ENCODE peak calls at places on chromosomes 16 and 17, in seven cellular contexts. One of them, this sample, is unnamed.

GRCh38 chr16:82152641-82153094 is 17.4 kb downstream of the MPHOSPH6 start:
- DNase-seq in uterus: peak
- DNase-seq in naive thymus-derived CD4-positive, alpha-beta T cell: no peak
- DNase-seq in RWPE2: no peak
- DNase-seq in IMR-90: peak
- DNase-seq in CD8-positive, alpha-beta T cell: no peak
- DNase-seq in mesendoderm: peak
- DNase-seq in this sample: no peak

GRCh38 chr16:66551788-66552287 is 538 bp upstream of the CKLF start:
- DNase-seq in uterus: no peak
- DNase-seq in naive thymus-derived CD4-positive, alpha-beta T cell: no peak
- DNase-seq in RWPE2: no peak
- DNase-seq in IMR-90: no peak
- DNase-seq in CD8-positive, alpha-beta T cell: no peak
- DNase-seq in mesendoderm: no peak
- DNase-seq in this sample: peak

GRCh38 chr16:86512860-86513470 is 2.6 kb downstream of the FOXF1 start:
- DNase-seq in uterus: no peak
- DNase-seq in naive thymus-derived CD4-positive, alpha-beta T cell: no peak
- DNase-seq in RWPE2: peak
- DNase-seq in IMR-90: peak
- DNase-seq in CD8-positive, alpha-beta T cell: no peak
- DNase-seq in mesendoderm: peak
- DNase-seq in this sample: no peak

GRCh38 chr16:67965668-67966548 is 2.5 kb downstream of the SLC12A4 start:
- DNase-seq in uterus: no peak
- DNase-seq in naive thymus-derived CD4-positive, alpha-beta T cell: no peak
- DNase-seq in RWPE2: no peak
- DNase-seq in IMR-90: no peak
- DNase-seq in CD8-positive, alpha-beta T cell: no peak
- DNase-seq in mesendoderm: no peak
- DNase-seq in this sample: no peak

GRCh38 chr16:87697256-87697655 is 68.5 kb downstream of the KLHDC4 start:
- DNase-seq in uterus: no peak
- DNase-seq in naive thymus-derived CD4-positive, alpha-beta T cell: no peak
- DNase-seq in RWPE2: no peak
- DNase-seq in IMR-90: no peak
- DNase-seq in CD8-positive, alpha-beta T cell: no peak
- DNase-seq in mesendoderm: no peak
- DNase-seq in this sample: no peak

GRCh38 chr16:9262941-9263340 is 171.5 kb downstream of the HAPSTR1 start:
- DNase-seq in uterus: no peak
- DNase-seq in naive thymus-derived CD4-positive, alpha-beta T cell: no peak
- DNase-seq in RWPE2: no peak
- DNase-seq in IMR-90: no peak
- DNase-seq in CD8-positive, alpha-beta T cell: no peak
- DNase-seq in mesendoderm: no peak
- DNase-seq in this sample: no peak

GRCh38 chr17:45338023-45338781 is 21.4 kb upstream of the MAP3K14 start:
- DNase-seq in uterus: peak
- DNase-seq in naive thymus-derived CD4-positive, alpha-beta T cell: no peak
- DNase-seq in RWPE2: no peak
- DNase-seq in IMR-90: no peak
- DNase-seq in CD8-positive, alpha-beta T cell: no peak
- DNase-seq in mesendoderm: no peak
- DNase-seq in this sample: no peak

GRCh38 chr16:3490911-3491629 is 4.2 kb downstream of the C16orf90 start:
- DNase-seq in uterus: no peak
- DNase-seq in naive thymus-derived CD4-positive, alpha-beta T cell: no peak
- DNase-seq in RWPE2: peak
- DNase-seq in IMR-90: no peak
- DNase-seq in CD8-positive, alpha-beta T cell: no peak
- DNase-seq in mesendoderm: no peak
- DNase-seq in this sample: peak

GRCh38 chr17:44734272-44734671 is 24.5 kb upstream of the ADAM11 start:
- DNase-seq in uterus: no peak
- DNase-seq in naive thymus-derived CD4-positive, alpha-beta T cell: no peak
- DNase-seq in RWPE2: no peak
- DNase-seq in IMR-90: no peak
- DNase-seq in CD8-positive, alpha-beta T cell: no peak
- DNase-seq in mesendoderm: no peak
- DNase-seq in this sample: no peak

GRCh38 chr17:44751806-44752205 is 7.0 kb upstream of the ADAM11 start:
- DNase-seq in uterus: no peak
- DNase-seq in naive thymus-derived CD4-positive, alpha-beta T cell: no peak
- DNase-seq in RWPE2: no peak
- DNase-seq in IMR-90: no peak
- DNase-seq in CD8-positive, alpha-beta T cell: peak
- DNase-seq in mesendoderm: no peak
- DNase-seq in this sample: no peak

GRCh38 chr17:57943645-57944044 is 11.6 kb downstream of the CUEDC1 start:
- DNase-seq in uterus: no peak
- DNase-seq in naive thymus-derived CD4-positive, alpha-beta T cell: no peak
- DNase-seq in RWPE2: no peak
- DNase-seq in IMR-90: no peak
- DNase-seq in CD8-positive, alpha-beta T cell: no peak
- DNase-seq in mesendoderm: no peak
- DNase-seq in this sample: no peak

GRCh38 chr16:66354321-66354854 is 12.1 kb upstream of the CDH5 start:
- DNase-seq in uterus: no peak
- DNase-seq in naive thymus-derived CD4-positive, alpha-beta T cell: no peak
- DNase-seq in RWPE2: no peak
- DNase-seq in IMR-90: no peak
- DNase-seq in CD8-positive, alpha-beta T cell: no peak
- DNase-seq in mesendoderm: peak
- DNase-seq in this sample: no peak

GRCh38 chr16:54462151-54462651 is 175.6 kb upstream of the IRX3 start:
- DNase-seq in uterus: no peak
- DNase-seq in naive thymus-derived CD4-positive, alpha-beta T cell: no peak
- DNase-seq in RWPE2: no peak
- DNase-seq in IMR-90: no peak
- DNase-seq in CD8-positive, alpha-beta T cell: no peak
- DNase-seq in mesendoderm: no peak
- DNase-seq in this sample: no peak

GRCh38 chr17:4310349-4311060 is 46.7 kb upstream of the ANKFY1 start:
- DNase-seq in uterus: no peak
- DNase-seq in naive thymus-derived CD4-positive, alpha-beta T cell: no peak
- DNase-seq in RWPE2: no peak
- DNase-seq in IMR-90: peak
- DNase-seq in CD8-positive, alpha-beta T cell: no peak
- DNase-seq in mesendoderm: peak
- DNase-seq in this sample: no peak

GRCh38 chr17:79220201-79220714 is 145.6 kb downstream of the ENGASE start:
- DNase-seq in uterus: no peak
- DNase-seq in naive thymus-derived CD4-positive, alpha-beta T cell: no peak
- DNase-seq in RWPE2: peak
- DNase-seq in IMR-90: no peak
- DNase-seq in CD8-positive, alpha-beta T cell: no peak
- DNase-seq in mesendoderm: peak
- DNase-seq in this sample: no peak

GRCh38 chr16:11560701-11561439 is 25.8 kb downstream of the LITAF start:
- DNase-seq in uterus: peak
- DNase-seq in naive thymus-derived CD4-positive, alpha-beta T cell: peak
- DNase-seq in RWPE2: no peak
- DNase-seq in IMR-90: no peak
- DNase-seq in CD8-positive, alpha-beta T cell: peak
- DNase-seq in mesendoderm: peak
- DNase-seq in this sample: no peak

GRCh38 chr17:72423286-72423589 is 302.4 kb downstream of the SOX9 start:
- DNase-seq in uterus: no peak
- DNase-seq in naive thymus-derived CD4-positive, alpha-beta T cell: no peak
- DNase-seq in RWPE2: no peak
- DNase-seq in IMR-90: no peak
- DNase-seq in CD8-positive, alpha-beta T cell: no peak
- DNase-seq in mesendoderm: peak
- DNase-seq in this sample: no peak

GRCh38 chr17:44688675-44689491 is 693 bp downstream of the CCDC43 start:
- DNase-seq in uterus: no peak
- DNase-seq in naive thymus-derived CD4-positive, alpha-beta T cell: peak
- DNase-seq in RWPE2: no peak
- DNase-seq in IMR-90: peak
- DNase-seq in CD8-positive, alpha-beta T cell: no peak
- DNase-seq in mesendoderm: no peak
- DNase-seq in this sample: peak

GRCh38 chr16:17475104-17475503 is 4.3 kb upstream of the XYLT1 start:
- DNase-seq in uterus: no peak
- DNase-seq in naive thymus-derived CD4-positive, alpha-beta T cell: no peak
- DNase-seq in RWPE2: no peak
- DNase-seq in IMR-90: no peak
- DNase-seq in CD8-positive, alpha-beta T cell: no peak
- DNase-seq in mesendoderm: no peak
- DNase-seq in this sample: no peak

GRCh38 chr17:10059684-10060211 is 138.7 kb downstream of the GAS7 start:
- DNase-seq in uterus: peak
- DNase-seq in naive thymus-derived CD4-positive, alpha-beta T cell: no peak
- DNase-seq in RWPE2: no peak
- DNase-seq in IMR-90: peak
- DNase-seq in CD8-positive, alpha-beta T cell: no peak
- DNase-seq in mesendoderm: no peak
- DNase-seq in this sample: no peak

GRCh38 chr16:3999479-3999868 is 116.8 kb downstream of the ADCY9 start:
- DNase-seq in uterus: peak
- DNase-seq in naive thymus-derived CD4-positive, alpha-beta T cell: no peak
- DNase-seq in RWPE2: no peak
- DNase-seq in IMR-90: peak
- DNase-seq in CD8-positive, alpha-beta T cell: no peak
- DNase-seq in mesendoderm: peak
- DNase-seq in this sample: no peak

GRCh38 chr17:30495586-30495985 is 18.4 kb downstream of the GOSR1 start:
- DNase-seq in uterus: no peak
- DNase-seq in naive thymus-derived CD4-positive, alpha-beta T cell: no peak
- DNase-seq in RWPE2: no peak
- DNase-seq in IMR-90: no peak
- DNase-seq in CD8-positive, alpha-beta T cell: no peak
- DNase-seq in mesendoderm: no peak
- DNase-seq in this sample: no peak

GRCh38 chr17:50948711-50949110 is 82.6 kb upstream of the TOB1 start:
- DNase-seq in uterus: peak
- DNase-seq in naive thymus-derived CD4-positive, alpha-beta T cell: no peak
- DNase-seq in RWPE2: no peak
- DNase-seq in IMR-90: no peak
- DNase-seq in CD8-positive, alpha-beta T cell: no peak
- DNase-seq in mesendoderm: no peak
- DNase-seq in this sample: no peak

GRCh38 chr17:50945779-50946222 is 79.6 kb upstream of the TOB1 start:
- DNase-seq in uterus: peak
- DNase-seq in naive thymus-derived CD4-positive, alpha-beta T cell: no peak
- DNase-seq in RWPE2: peak
- DNase-seq in IMR-90: no peak
- DNase-seq in CD8-positive, alpha-beta T cell: no peak
- DNase-seq in mesendoderm: no peak
- DNase-seq in this sample: no peak

GRCh38 chr17:50947844-50948514 is 81.8 kb upstream of the TOB1 start:
- DNase-seq in uterus: peak
- DNase-seq in naive thymus-derived CD4-positive, alpha-beta T cell: no peak
- DNase-seq in RWPE2: no peak
- DNase-seq in IMR-90: no peak
- DNase-seq in CD8-positive, alpha-beta T cell: no peak
- DNase-seq in mesendoderm: no peak
- DNase-seq in this sample: no peak

GRCh38 chr17:50946223-50946890 is 80.2 kb upstream of the TOB1 start:
- DNase-seq in uterus: no peak
- DNase-seq in naive thymus-derived CD4-positive, alpha-beta T cell: no peak
- DNase-seq in RWPE2: peak
- DNase-seq in IMR-90: no peak
- DNase-seq in CD8-positive, alpha-beta T cell: no peak
- DNase-seq in mesendoderm: no peak
- DNase-seq in this sample: no peak

GRCh38 chr17:50946891-50947843 is 81.0 kb upstream of the TOB1 start:
- DNase-seq in uterus: peak
- DNase-seq in naive thymus-derived CD4-positive, alpha-beta T cell: no peak
- DNase-seq in RWPE2: peak
- DNase-seq in IMR-90: no peak
- DNase-seq in CD8-positive, alpha-beta T cell: no peak
- DNase-seq in mesendoderm: no peak
- DNase-seq in this sample: no peak
- H3K27ac ChIP-seq in uterus: no peak
- H3K27ac ChIP-seq in naive thymus-derived CD4-positive, alpha-beta T cell: no peak
- H3K27ac ChIP-seq in RWPE2: no peak
- H3K27ac ChIP-seq in IMR-90: no peak
- H3K27ac ChIP-seq in CD8-positive, alpha-beta T cell: no peak
- H3K27ac ChIP-seq in mesendoderm: no peak
- H3K27ac ChIP-seq in this sample: no peak

GRCh38 chr16:1367486-1368174 is 15.9 kb downstream of the GNPTG start:
- DNase-seq in uterus: no peak
- DNase-seq in naive thymus-derived CD4-positive, alpha-beta T cell: no peak
- DNase-seq in RWPE2: no peak
- DNase-seq in IMR-90: no peak
- DNase-seq in CD8-positive, alpha-beta T cell: no peak
- DNase-seq in mesendoderm: no peak
- DNase-seq in this sample: no peak
- H3K27ac ChIP-seq in uterus: no peak
- H3K27ac ChIP-seq in naive thymus-derived CD4-positive, alpha-beta T cell: no peak
- H3K27ac ChIP-seq in RWPE2: no peak
- H3K27ac ChIP-seq in IMR-90: no peak
- H3K27ac ChIP-seq in CD8-positive, alpha-beta T cell: no peak
- H3K27ac ChIP-seq in mesendoderm: no peak
- H3K27ac ChIP-seq in this sample: no peak

GRCh38 chr16:49833796-49834195 is 22.1 kb downstream of the ZNF423 start:
- DNase-seq in uterus: no peak
- DNase-seq in naive thymus-derived CD4-positive, alpha-beta T cell: no peak
- DNase-seq in RWPE2: no peak
- DNase-seq in IMR-90: no peak
- DNase-seq in CD8-positive, alpha-beta T cell: no peak
- DNase-seq in mesendoderm: no peak
- DNase-seq in this sample: no peak

GRCh38 chr16:49832177-49832576 is 23.7 kb downstream of the ZNF423 start:
- DNase-seq in uterus: no peak
- DNase-seq in naive thymus-derived CD4-positive, alpha-beta T cell: no peak
- DNase-seq in RWPE2: no peak
- DNase-seq in IMR-90: no peak
- DNase-seq in CD8-positive, alpha-beta T cell: no peak
- DNase-seq in mesendoderm: no peak
- DNase-seq in this sample: no peak

GRCh38 chr16:49830873-49831272 is 25.0 kb downstream of the ZNF423 start:
- DNase-seq in uterus: no peak
- DNase-seq in naive thymus-derived CD4-positive, alpha-beta T cell: no peak
- DNase-seq in RWPE2: no peak
- DNase-seq in IMR-90: no peak
- DNase-seq in CD8-positive, alpha-beta T cell: no peak
- DNase-seq in mesendoderm: no peak
- DNase-seq in this sample: no peak

GRCh38 chr16:49834496-49835009 is 21.4 kb downstream of the ZNF423 start:
- DNase-seq in uterus: peak
- DNase-seq in naive thymus-derived CD4-positive, alpha-beta T cell: no peak
- DNase-seq in RWPE2: no peak
- DNase-seq in IMR-90: no peak
- DNase-seq in CD8-positive, alpha-beta T cell: no peak
- DNase-seq in mesendoderm: peak
- DNase-seq in this sample: no peak

GRCh38 chr16:49833055-49833454 is 22.9 kb downstream of the ZNF423 start:
- DNase-seq in uterus: peak
- DNase-seq in naive thymus-derived CD4-positive, alpha-beta T cell: no peak
- DNase-seq in RWPE2: no peak
- DNase-seq in IMR-90: no peak
- DNase-seq in CD8-positive, alpha-beta T cell: no peak
- DNase-seq in mesendoderm: no peak
- DNase-seq in this sample: no peak
- H3K27ac ChIP-seq in uterus: peak
- H3K27ac ChIP-seq in naive thymus-derived CD4-positive, alpha-beta T cell: no peak
- H3K27ac ChIP-seq in RWPE2: no peak
- H3K27ac ChIP-seq in IMR-90: no peak
- H3K27ac ChIP-seq in CD8-positive, alpha-beta T cell: no peak
- H3K27ac ChIP-seq in mesendoderm: no peak
- H3K27ac ChIP-seq in this sample: no peak

GRCh38 chr16:85394511-85395206 is 218.5 kb upstream of the GSE1 start:
- DNase-seq in uterus: no peak
- DNase-seq in naive thymus-derived CD4-positive, alpha-beta T cell: no peak
- DNase-seq in RWPE2: peak
- DNase-seq in IMR-90: no peak
- DNase-seq in CD8-positive, alpha-beta T cell: no peak
- DNase-seq in mesendoderm: peak
- DNase-seq in this sample: peak
- H3K27ac ChIP-seq in uterus: peak
- H3K27ac ChIP-seq in naive thymus-derived CD4-positive, alpha-beta T cell: no peak
- H3K27ac ChIP-seq in RWPE2: peak
- H3K27ac ChIP-seq in IMR-90: peak
- H3K27ac ChIP-seq in CD8-positive, alpha-beta T cell: no peak
- H3K27ac ChIP-seq in mesendoderm: no peak
- H3K27ac ChIP-seq in this sample: no peak